ENCODE peak calls at places on chromosomes 4 and X, in eight cellular contexts. P is IMR-90, F is Caco-2, T is stomach, L is K562, Q is cardiac muscle cell, X is tibial artery, K is lung. S is an unnamed sample. For H3K4me1, the result is how much of the 10 kb centered on the place peaks cover.

GRCh38 chr4:21013501-21013900 is 313.2 kb downstream of the PACRGL start:
- DNase-seq in P (no peak), F (no peak), T (no peak), L (no peak), Q (no peak), X (no peak), K (no peak), S (no peak)

GRCh38 chr4:165133150-165133549 is 20.5 kb upstream of the TMEM192 start:
- DNase-seq in P (no peak), F (no peak), T (no peak), L (no peak), Q (no peak), X (no peak), K (no peak), S (no peak)

GRCh38 chr4:124433044-124433443 is 279.5 kb downstream of the ANKRD50 start:
- DNase-seq in P (no peak), F (no peak), T (no peak), L (no peak), Q (no peak), X (no peak), K (no peak), S (no peak)

GRCh38 chr4:3248811-3249661 is at the start of gene MSANTD1:
- DNase-seq in P (peak), F (no peak), T (no peak), L (peak), Q (no peak), X (no peak), K (no peak), S (no peak)

GRCh38 chrX:12421918-12422317 is 283.6 kb downstream of the FRMPD4 start:
- DNase-seq in P (peak), F (no peak), T (no peak), L (no peak), Q (no peak), X (no peak), K (no peak), S (no peak)

GRCh38 chrX:44903107-44903506 is 30.1 kb downstream of the KDM6A start:
- DNase-seq in P (peak), F (no peak), T (no peak), L (peak), Q (no peak), X (no peak), K (no peak), S (no peak)

GRCh38 chr4:19803406-19803805 is 448.3 kb upstream of the SLIT2 start:
- DNase-seq in P (peak), F (no peak), T (no peak), L (no peak), Q (no peak), X (no peak), K (no peak), S (no peak)

GRCh38 chrX:28229217-28229616 is 248.0 kb upstream of the DCAF8L1 start:
- DNase-seq in P (no peak), F (no peak), T (no peak), L (no peak), Q (no peak), X (no peak), K (no peak), S (no peak)

GRCh38 chrX:71998836-71999509 is 88.3 kb downstream of the NHSL2 start:
- DNase-seq in P (no peak), F (no peak), T (peak), L (peak), Q (peak), X (peak), K (no peak), S (no peak)

GRCh38 chr4:71243434-71243833 is 95.4 kb upstream of the SLC4A4 start:
- DNase-seq in P (no peak), F (no peak), T (no peak), L (no peak), Q (no peak), X (no peak), K (no peak), S (no peak)

GRCh38 chrX:2434270-2434669 is 66.5 kb downstream of the DHRSX start:
- DNase-seq in P (no peak), F (no peak), T (no peak), L (no peak), Q (no peak), X (no peak), K (no peak), S (no peak)

GRCh38 chrX:9983463-9983862 is 16.3 kb downstream of the CLDN34 start:
- DNase-seq in P (no peak), F (no peak), T (no peak), L (no peak), Q (no peak), X (no peak), K (no peak), S (no peak)

GRCh38 chrX:36844857-36845256 is 163.3 kb upstream of the FAM47C start:
- DNase-seq in P (no peak), F (no peak), T (no peak), L (no peak), Q (no peak), X (no peak), K (no peak), S (no peak)

GRCh38 chr4:158015241-158015640 is 157.6 kb downstream of the GASK1B start:
- DNase-seq in P (peak), F (no peak), T (no peak), L (no peak), Q (no peak), X (no peak), K (no peak), S (no peak)

GRCh38 chr4:130705023-130705422 is 1609.1 kb downstream of the C4orf33 start:
- DNase-seq in P (no peak), F (no peak), T (no peak), L (no peak), Q (no peak), X (no peak), K (no peak), S (no peak)

GRCh38 chrX:78106651-78106986 is 2.6 kb downstream of the PGK1 start:
- DNase-seq in P (no peak), F (no peak), T (no peak), L (no peak), Q (no peak), X (no peak), K (no peak), S (no peak)

GRCh38 chr4:2755821-2756690 is at the start of gene TNIP2:
- DNase-seq in P (peak), F (peak), T (peak), L (peak), Q (peak), X (peak), K (peak), S (peak)

GRCh38 chrX:115362334-115363095 is 73.0 kb downstream of the LUZP4 start:
- DNase-seq in P (peak), F (no peak), T (no peak), L (no peak), Q (no peak), X (no peak), K (no peak), S (no peak)

GRCh38 chr4:96170198-96170597 is 330.3 kb downstream of the PDHA2 start:
- DNase-seq in P (no peak), F (no peak), T (no peak), L (peak), Q (no peak), X (no peak), K (no peak), S (no peak)

GRCh38 chr4:87353592-87353991 is 30.9 kb upstream of the HSD17B13 start:
- DNase-seq in P (peak), F (no peak), T (no peak), L (peak), Q (peak), X (no peak), K (peak), S (no peak)

GRCh38 chr4:82124365-82124764 is 249.4 kb downstream of the HNRNPD start:
- DNase-seq in P (no peak), F (peak), T (no peak), L (no peak), Q (no peak), X (no peak), K (no peak), S (no peak)

GRCh38 chrX:73127700-73128241 is 48.5 kb upstream of the PABPC1L2A start:
- DNase-seq in P (no peak), F (no peak), T (no peak), L (no peak), Q (peak), X (no peak), K (no peak), S (no peak)

GRCh38 chr4:112234952-112235609 is 3.5 kb downstream of the AP1AR start:
- DNase-seq in P (peak), F (peak), T (peak), L (peak), Q (peak), X (peak), K (peak), S (peak)

GRCh38 chr4:5696341-5696740 is 12.0 kb downstream of the EVC2 start:
- DNase-seq in P (no peak), F (no peak), T (no peak), L (no peak), Q (no peak), X (no peak), K (no peak), S (no peak)

GRCh38 chrX:39899059-39899458 is 198.7 kb downstream of the BCOR start:
- DNase-seq in P (no peak), F (no peak), T (no peak), L (no peak), Q (no peak), X (no peak), K (no peak), S (no peak)

GRCh38 chrX:66200050-66200664 is 36.1 kb downstream of the HEPH start:
- DNase-seq in P (no peak), F (no peak), T (no peak), L (no peak), Q (no peak), X (no peak), K (no peak), S (no peak)

GRCh38 chr4:123443401-123444297 is 47.1 kb downstream of the SPRY1 start:
- DNase-seq in P (peak), F (no peak), T (no peak), L (no peak), Q (no peak), X (no peak), K (no peak), S (no peak)

GRCh38 chrX:57453901-57454300 is 137.9 kb upstream of the ZXDB start:
- DNase-seq in P (peak), F (no peak), T (no peak), L (peak), Q (peak), X (no peak), K (no peak), S (no peak)

GRCh38 chr4:38512840-38513239 is 151.2 kb upstream of the KLF3 start:
- DNase-seq in P (no peak), F (no peak), T (no peak), L (no peak), Q (no peak), X (no peak), K (no peak), S (no peak)

GRCh38 chr4:38511702-38512101 is 152.3 kb upstream of the KLF3 start:
- DNase-seq in P (no peak), F (no peak), T (no peak), L (no peak), Q (no peak), X (no peak), K (no peak), S (no peak)

GRCh38 chr4:38514465-38515146 is 149.4 kb upstream of the KLF3 start:
- DNase-seq in P (no peak), F (no peak), T (no peak), L (no peak), Q (no peak), X (no peak), K (no peak), S (no peak)

GRCh38 chr4:38510201-38510600 is 153.8 kb upstream of the KLF3 start:
- DNase-seq in P (no peak), F (no peak), T (no peak), L (no peak), Q (no peak), X (no peak), K (no peak), S (no peak)

GRCh38 chr4:38509551-38509950 is 154.4 kb upstream of the KLF3 start:
- DNase-seq in P (no peak), F (no peak), T (no peak), L (no peak), Q (no peak), X (no peak), K (no peak), S (peak)
- H3K4me1 ChIP-seq in P (under half), F (under half), T (under half), L (under half), Q (under half), X (under half), K (under half), S (half or more)

DNA sequence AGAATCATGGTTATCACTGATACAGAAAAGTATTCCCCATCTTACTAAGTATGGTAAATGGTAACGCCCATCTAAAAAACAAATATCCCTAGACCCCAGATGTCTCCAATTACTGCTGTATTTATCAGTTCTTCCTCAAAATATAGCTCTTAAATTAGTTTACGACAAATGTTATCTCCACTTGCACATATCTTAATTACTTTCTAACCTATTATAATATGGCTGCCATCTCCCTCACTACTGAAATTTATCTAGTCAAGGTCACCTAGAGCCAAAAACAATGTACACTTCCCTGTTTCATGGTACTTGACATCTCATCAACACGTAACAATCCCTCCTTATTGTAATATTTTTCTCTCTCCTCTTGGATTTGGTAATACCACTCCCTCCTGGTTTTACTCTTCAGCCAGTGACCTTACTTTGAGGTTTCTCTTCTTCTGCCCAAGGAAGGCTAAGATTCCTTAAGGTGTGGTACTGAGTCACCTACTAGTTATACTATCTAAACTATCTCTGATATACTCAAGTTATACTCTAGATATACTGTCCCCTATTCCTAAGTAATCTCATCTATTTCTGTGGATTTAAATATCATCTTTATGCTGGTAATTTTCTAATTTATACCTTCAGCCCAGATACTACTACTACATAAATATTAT is 8.6 kb downstream of the LCORL start:
- DNase-seq in P (no peak), F (no peak), T (no peak), L (no peak), Q (no peak), X (no peak), K (no peak), S (no peak)
- H3K4me1 ChIP-seq in P (under half), F (under half), T (under half), L (under half), Q (under half), X (under half), K (under half), S (under half)

GRCh38 chr4:150056569-150056968 is 21.7 kb upstream of the DCLK2 start:
- DNase-seq in P (peak), F (no peak), T (no peak), L (no peak), Q (no peak), X (no peak), K (no peak), S (no peak)

GRCh38 chr4:150049682-150050081 is 28.6 kb upstream of the DCLK2 start:
- DNase-seq in P (no peak), F (no peak), T (no peak), L (no peak), Q (no peak), X (no peak), K (no peak), S (no peak)

GRCh38 chr4:150050566-150050965 is 27.7 kb upstream of the DCLK2 start:
- DNase-seq in P (no peak), F (no peak), T (no peak), L (no peak), Q (no peak), X (no peak), K (no peak), S (no peak)

DNA sequence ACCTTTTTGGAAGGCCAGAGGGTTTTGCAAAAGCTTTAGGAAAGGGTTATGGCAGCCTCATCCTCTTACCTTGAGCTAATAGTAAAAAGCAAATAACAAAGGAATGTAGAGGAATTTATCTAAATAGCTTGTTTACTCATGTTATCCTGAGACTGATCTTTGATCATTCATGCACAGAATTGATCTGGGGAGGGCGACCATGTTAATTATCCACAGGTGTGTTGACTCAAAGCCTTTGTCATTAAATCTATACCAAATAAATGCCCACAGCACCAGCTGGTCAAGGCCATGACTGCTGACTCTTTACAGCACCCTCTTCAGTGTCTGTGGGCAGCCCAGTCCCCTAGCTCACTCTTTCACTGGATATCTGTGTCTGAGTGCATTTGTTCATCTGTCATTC is 22.8 kb upstream of the DCLK2 start:
- DNase-seq in P (no peak), F (no peak), T (no peak), L (no peak), Q (no peak), X (no peak), K (no peak), S (no peak)
- H3K4me1 ChIP-seq in P (under half), F (under half), T (under half), L (under half), Q (under half), X (under half), K (under half), S (under half)

GRCh38 chr4:119039779-119040178 is 95.9 kb upstream of the MYOZ2 start:
- DNase-seq in P (no peak), F (no peak), T (no peak), L (no peak), Q (no peak), X (no peak), K (no peak), S (no peak)

GRCh38 chr4:119039160-119039559 is 96.5 kb upstream of the MYOZ2 start:
- DNase-seq in P (no peak), F (no peak), T (no peak), L (no peak), Q (no peak), X (no peak), K (no peak), S (no peak)

GRCh38 chr4:119040261-119040660 is 95.4 kb upstream of the MYOZ2 start:
- DNase-seq in P (no peak), F (no peak), T (no peak), L (no peak), Q (no peak), X (no peak), K (no peak), S (no peak)

GRCh38 chr4:119041951-119042560 is 93.6 kb upstream of the MYOZ2 start:
- DNase-seq in P (peak), F (peak), T (peak), L (peak), Q (peak), X (peak), K (peak), S (peak)

DNA sequence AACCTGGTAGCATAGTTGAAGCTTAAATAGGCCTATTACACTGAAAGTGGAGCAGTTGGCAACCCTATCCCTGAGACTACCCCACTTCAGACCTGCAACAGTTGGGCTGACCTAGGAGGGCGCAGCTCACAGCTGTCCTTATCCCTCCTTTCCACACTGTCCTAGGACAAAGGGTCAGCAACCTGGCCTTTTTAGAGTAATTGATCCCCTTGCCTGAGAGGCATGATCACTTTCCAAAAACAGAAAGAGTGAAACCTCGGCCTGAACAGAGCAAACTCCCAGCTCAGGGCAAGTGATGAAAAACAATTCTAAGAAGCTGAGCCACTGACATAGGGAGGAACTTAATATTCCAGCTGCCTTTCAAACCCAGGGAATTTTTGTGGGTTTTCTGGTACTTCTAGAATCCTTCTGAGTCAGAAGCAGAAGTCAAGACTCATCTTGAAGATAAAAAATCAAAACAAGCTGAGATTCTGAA is 94.9 kb upstream of the MYOZ2 start:
- DNase-seq in P (peak), F (no peak), T (no peak), L (no peak), Q (no peak), X (no peak), K (no peak), S (no peak)
- H3K4me1 ChIP-seq in P (under half), F (under half), T (under half), L (under half), Q (under half), X (half or more), K (under half), S (under half)

GRCh38 chrX:129760981-129761380 is 18.8 kb upstream of the SASH3 start:
- DNase-seq in P (no peak), F (no peak), T (no peak), L (no peak), Q (no peak), X (no peak), K (no peak), S (no peak)

GRCh38 chrX:129759576-129760061 is 20.1 kb upstream of the SASH3 start:
- DNase-seq in P (peak), F (no peak), T (peak), L (peak), Q (no peak), X (peak), K (no peak), S (no peak)

GRCh38 chrX:129760155-129760554 is 19.6 kb upstream of the SASH3 start:
- DNase-seq in P (no peak), F (no peak), T (no peak), L (no peak), Q (no peak), X (no peak), K (no peak), S (no peak)

GRCh38 chrX:129754266-129755024 is 15.7 kb downstream of the XPNPEP2 start:
- DNase-seq in P (no peak), F (no peak), T (no peak), L (peak), Q (no peak), X (no peak), K (no peak), S (no peak)

DNA sequence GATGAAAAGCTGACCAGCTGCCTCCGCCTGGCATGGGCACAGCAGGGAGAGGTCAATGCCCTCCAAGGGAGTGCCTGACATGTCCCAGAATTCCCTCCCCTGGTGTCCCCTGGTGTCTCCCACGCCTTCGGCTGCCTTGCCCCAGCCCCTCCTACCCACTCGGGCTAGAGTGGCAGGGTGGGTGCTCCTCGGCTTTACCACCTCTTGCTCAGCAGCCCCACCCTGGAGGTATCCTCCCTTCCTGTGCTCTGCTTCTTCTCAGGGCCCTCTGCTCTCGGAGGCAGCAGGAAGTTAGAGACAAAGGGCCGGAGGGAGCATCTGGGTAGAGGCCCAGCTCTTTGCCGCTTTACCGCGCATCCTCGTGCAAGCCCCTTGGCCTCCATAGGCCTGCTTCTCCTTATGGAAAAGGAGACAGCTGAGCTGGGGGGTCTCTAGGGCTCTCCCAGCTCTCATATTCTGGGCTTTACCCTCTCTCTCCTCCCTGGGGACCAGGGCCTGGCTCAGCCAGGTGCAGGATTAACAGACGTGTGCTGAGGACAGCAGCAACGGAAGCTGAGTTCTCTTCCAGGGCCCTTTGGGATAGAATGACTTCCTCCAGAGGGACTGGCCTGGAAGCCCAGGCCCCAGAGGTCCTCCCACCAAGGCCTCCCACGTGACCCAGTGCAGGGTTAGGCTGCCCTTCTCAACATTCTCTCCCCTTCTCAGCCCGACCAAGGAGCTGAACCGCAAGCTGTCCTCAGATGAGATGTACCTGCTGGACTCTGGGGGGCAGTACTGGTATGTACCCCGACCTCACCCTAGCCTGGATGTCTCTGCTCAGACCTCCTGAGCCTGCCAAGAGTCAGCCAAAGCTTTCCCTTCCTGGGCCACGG is 17.2 kb downstream of the XPNPEP2 start:
- DNase-seq in P (no peak), F (no peak), T (no peak), L (peak), Q (no peak), X (no peak), K (no peak), S (no peak)
- H3K4me1 ChIP-seq in P (under half), F (under half), T (under half), L (under half), Q (under half), X (under half), K (under half), S (half or more)

S was measured in CD8-positive, alpha-beta T cell.